ENCODE peak calls at places on chromosomes 16 and 17, in nine cellular contexts. X, J, B, Y, Q, M, Z, O and V are unnamed samples.

GRCh38 chr17:1724351-1724868 is at the start of gene WDR81:
- DNase-seq in X (peak; percentile 96), J (peak; percentile 84), B (peak; percentile 89), Y (peak; percentile 94), Q (peak; percentile 72), M (no peak), Z (peak; percentile 89), O (peak; percentile 96), V (peak; percentile 97)

GRCh38 chr16:27718136-27718766 is 168.3 kb downstream of the KATNIP start:
- DNase-seq in X (no peak), J (no peak), B (no peak), Y (no peak), Q (peak; percentile 43), M (no peak), Z (no peak), O (peak; percentile 61), V (peak; percentile 15)

GRCh38 chr17:9389116-9389515 is 186.5 kb downstream of the STX8 start:
- DNase-seq in X (no peak), J (peak; percentile 22), B (no peak), Y (no peak), Q (peak; percentile 4), M (no peak), Z (no peak), O (no peak), V (no peak)

GRCh38 chr16:30926937-30927788 is 3.8 kb downstream of the FBXL19 start:
- DNase-seq in X (no peak), J (no peak), B (no peak), Y (no peak), Q (no peak), M (no peak), Z (no peak), O (no peak), V (no peak)

GRCh38 chr17:82031303-82031884 is at the start of gene RAC3:
- DNase-seq in X (no peak), J (no peak), B (no peak), Y (no peak), Q (no peak), M (no peak), Z (no peak), O (no peak), V (no peak)

GRCh38 chr16:66081967-66082366 is 284.5 kb upstream of the CDH5 start:
- DNase-seq in X (no peak), J (no peak), B (no peak), Y (no peak), Q (peak; percentile 18), M (peak; percentile 66), Z (no peak), O (no peak), V (no peak)

GRCh38 chr17:80265205-80266068 is 4.8 kb downstream of the RNF213 start:
- DNase-seq in X (peak; percentile 36), J (peak; percentile 49), B (no peak), Y (no peak), Q (no peak), M (no peak), Z (peak; percentile 51), O (no peak), V (no peak)

GRCh38 chr16:89402962-89403361 is 87.4 kb downstream of the ANKRD11 start:
- DNase-seq in X (no peak), J (no peak), B (no peak), Y (no peak), Q (no peak), M (no peak), Z (no peak), O (no peak), V (no peak)

GRCh38 chr17:2721603-2722002 is 10.0 kb upstream of the CLUH start:
- DNase-seq in X (no peak), J (no peak), B (no peak), Y (no peak), Q (no peak), M (no peak), Z (no peak), O (no peak), V (no peak)

GRCh38 chr17:2723505-2723996 is 12.0 kb upstream of the CLUH start:
- DNase-seq in X (peak; percentile 54), J (peak; percentile 49), B (no peak), Y (no peak), Q (no peak), M (no peak), Z (no peak), O (no peak), V (no peak)

GRCh38 chr17:2722611-2723010 is 11.0 kb upstream of the CLUH start:
- DNase-seq in X (no peak), J (no peak), B (no peak), Y (no peak), Q (no peak), M (no peak), Z (no peak), O (no peak), V (no peak)

GRCh38 chr17:2723997-2724782 is 12.6 kb upstream of the CLUH start:
- DNase-seq in X (peak; percentile 69), J (peak; percentile 49), B (no peak), Y (no peak), Q (no peak), M (no peak), Z (no peak), O (no peak), V (no peak)

DNA sequence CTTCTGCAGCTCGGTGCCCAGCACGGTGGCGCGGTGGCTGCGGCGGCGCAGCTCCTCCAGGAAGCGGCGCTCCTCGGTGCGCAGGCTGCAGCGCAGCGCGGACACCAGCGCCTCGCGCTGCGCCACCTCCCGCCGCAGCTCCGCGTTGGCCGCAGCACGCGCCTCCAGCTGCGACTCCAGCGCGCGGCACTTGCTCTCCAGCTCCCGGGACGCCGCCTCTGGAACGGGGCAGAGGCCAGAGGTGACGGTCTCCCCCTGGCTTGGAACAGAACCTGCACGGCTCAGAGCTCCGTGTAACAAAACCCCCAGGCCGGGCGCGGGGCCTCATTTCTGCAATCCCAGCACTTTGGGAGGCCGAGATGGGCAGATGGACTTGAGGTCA is 13.2 kb upstream of the CLUH start:
- DNase-seq in X (peak; percentile 62), J (peak; percentile 63), B (no peak), Y (no peak), Q (no peak), M (no peak), Z (peak; percentile 53), O (no peak), V (no peak)
- H3K4me3 ChIP-seq in X (no peak overlapping the region), J (peak overlapping the region; percentile 38), B (no peak overlapping the region), Y (peak overlapping the region; percentile 16), Q (no peak overlapping the region), M (peak overlapping the region; percentile 32), Z (no peak overlapping the region), O (peak overlapping the region; percentile 38), V (peak overlapping the region; percentile 5)

DNA sequence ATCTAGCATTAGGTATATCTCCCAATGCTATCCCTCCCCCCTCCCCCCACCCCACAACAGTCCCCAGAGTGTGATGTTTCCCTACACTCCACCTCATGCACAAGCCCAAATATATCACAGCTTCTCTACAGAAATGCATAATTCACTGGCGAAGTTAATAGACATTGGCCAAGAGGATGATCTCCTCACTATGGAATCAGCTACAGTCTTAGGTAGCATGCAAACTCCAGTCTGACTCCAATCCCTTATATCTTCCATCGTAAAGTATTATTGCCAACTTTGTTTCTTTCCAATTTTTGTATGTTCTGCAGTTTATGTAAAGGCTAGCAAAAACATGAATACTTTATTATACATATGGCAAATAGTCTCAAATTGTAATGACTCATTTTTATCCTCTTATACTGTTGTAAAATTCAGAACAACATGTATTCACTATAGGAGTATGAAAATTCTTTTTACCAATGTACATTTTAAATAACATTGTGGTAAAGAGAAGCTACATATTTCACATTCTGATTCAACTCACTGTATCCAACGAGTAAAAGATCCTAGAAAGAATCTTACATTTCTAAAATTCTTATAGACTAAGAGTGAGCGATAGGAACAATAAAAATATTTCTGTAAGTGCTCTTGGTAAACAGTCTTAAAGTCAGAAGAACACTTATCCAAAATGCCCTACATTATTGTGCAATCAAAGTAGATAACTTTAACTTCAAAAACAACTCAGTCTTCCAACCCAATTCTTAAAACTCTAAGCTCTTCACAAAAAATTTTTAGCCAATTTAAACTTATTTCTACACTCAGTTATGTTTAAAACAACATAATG is 833 bp downstream of the ABCA8 start:
- DNase-seq in X (no peak), J (no peak), B (no peak), Y (no peak), Q (no peak), M (no peak), Z (no peak), O (no peak), V (no peak)
- H3K4me1 ChIP-seq in X (no peaks in the 10 kb centered on the region), J (no peaks in the 10 kb centered on the region), B (peaks cover 6% of the 10 kb centered on the region), Y (no peaks in the 10 kb centered on the region), Q (no peaks in the 10 kb centered on the region), M (no peaks in the 10 kb centered on the region), Z (no peaks in the 10 kb centered on the region), O (no peaks in the 10 kb centered on the region), V (no peaks in the 10 kb centered on the region)

GRCh38 chr16:58466396-58466795 is 33.5 kb upstream of the NDRG4 start:
- DNase-seq in X (no peak), J (no peak), B (no peak), Y (no peak), Q (no peak), M (no peak), Z (no peak), O (no peak), V (peak; percentile 33)
- H3K4me3 ChIP-seq in X (no peak overlapping the region), J (no peak overlapping the region), B (no peak overlapping the region), Y (no peak overlapping the region), Q (no peak overlapping the region), M (no peak overlapping the region), Z (no peak overlapping the region), O (no peak overlapping the region), V (no peak overlapping the region)

GRCh38 chr17:340074-340473 is 12.5 kb downstream of the RPH3AL start:
- DNase-seq in X (no peak), J (no peak), B (peak; percentile 55), Y (no peak), Q (no peak), M (no peak), Z (no peak), O (peak; percentile 50), V (peak; percentile 56)

GRCh38 chr17:337453-337852 is 15.2 kb downstream of the RPH3AL start:
- DNase-seq in X (no peak), J (no peak), B (no peak), Y (peak; percentile 6), Q (no peak), M (no peak), Z (no peak), O (peak; percentile 36), V (peak; percentile 36)

GRCh38 chr17:337866-338265 is 14.7 kb downstream of the RPH3AL start:
- DNase-seq in X (no peak), J (no peak), B (no peak), Y (peak; percentile 5), Q (no peak), M (no peak), Z (no peak), O (no peak), V (peak; percentile 21)

GRCh38 chr17:338442-339192 is 14.0 kb downstream of the RPH3AL start:
- DNase-seq in X (no peak), J (peak; percentile 44), B (peak; percentile 96), Y (peak; percentile 16), Q (peak; percentile 81), M (no peak), Z (no peak), O (peak; percentile 66), V (peak; percentile 72)

DNA sequence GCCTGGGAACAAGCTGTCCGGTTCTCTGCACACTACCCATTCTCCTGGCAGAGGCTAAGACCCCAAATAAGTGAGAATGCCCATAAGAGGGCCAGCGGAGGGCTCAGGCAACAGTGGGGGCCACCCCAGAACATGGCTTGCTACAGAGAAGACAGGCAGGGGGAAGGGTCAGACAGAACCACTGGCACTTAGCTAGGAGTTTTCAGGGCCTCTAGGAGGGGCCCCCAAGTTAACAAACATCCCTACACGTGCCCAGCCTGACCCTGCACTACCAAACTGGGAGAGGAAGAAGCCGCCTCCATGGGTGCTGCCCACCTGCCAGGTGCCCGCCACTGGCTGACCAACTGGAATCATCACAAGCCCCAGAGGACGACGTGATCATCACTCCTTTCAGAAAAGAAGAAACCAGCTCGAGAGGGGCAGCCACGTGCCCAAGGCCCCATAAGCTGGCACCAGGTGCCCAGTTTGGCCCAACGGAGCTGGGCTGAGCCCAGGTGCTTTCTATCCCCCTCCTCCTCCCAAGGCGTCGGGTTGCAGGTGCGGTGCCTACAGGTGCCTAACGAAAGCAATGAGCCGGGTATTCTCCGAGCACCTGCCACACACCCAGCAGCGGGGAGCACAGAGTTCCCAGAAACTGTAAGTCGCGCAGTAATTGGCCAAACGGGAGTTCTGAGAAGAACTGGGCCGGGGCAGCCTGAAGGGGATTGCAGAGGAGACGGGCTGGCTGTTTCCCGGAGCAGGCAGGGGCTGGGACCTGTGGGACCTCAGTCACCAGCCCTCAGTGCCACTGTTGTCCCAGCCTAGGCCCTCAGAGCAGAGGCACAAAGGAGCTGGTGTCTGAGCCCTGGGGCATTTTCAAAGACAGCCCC is 13.2 kb downstream of the RPH3AL start:
- DNase-seq in X (no peak), J (peak; percentile 40), B (peak; percentile 91), Y (no peak), Q (no peak), M (no peak), Z (no peak), O (peak; percentile 48), V (peak; percentile 68)
- H3K4me1 ChIP-seq in X (peaks cover 13% of the 10 kb centered on the region), J (no peaks in the 10 kb centered on the region), B (peaks cover 66% of the 10 kb centered on the region), Y (no peaks in the 10 kb centered on the region), Q (peaks cover 27% of the 10 kb centered on the region), M (no peaks in the 10 kb centered on the region), Z (peaks cover 24% of the 10 kb centered on the region), O (no peaks in the 10 kb centered on the region), V (no peaks in the 10 kb centered on the region)